ENCODE peak calls at places on chromosomes 11 and 22, in four cellular contexts. Z is cardiac muscle cell, N is uterus, G is breast epithelium. O is an unnamed sample.

GRCh38 chr11:69321877-69322350 is 28.0 kb downstream of the MYEOV start:
- DNase-seq in Z (no peak), N (no peak), G (no peak), O (peak; percentile 94)

GRCh38 chr22:48415535-48415934 is 1412.1 kb downstream of the BRD1 start:
- DNase-seq in Z (no peak), N (no peak), G (no peak), O (peak; percentile 22)

GRCh38 chr22:19892249-19892879 is 37.7 kb upstream of the GNB1L start:
- DNase-seq in Z (no peak), N (peak; percentile 57), G (no peak), O (no peak)

GRCh38 chr11:110728883-110729282 is 16.6 kb upstream of the ARHGAP20 start:
- DNase-seq in Z (no peak), N (no peak), G (no peak), O (no peak)

GRCh38 chr11:112363527-112363926 is 102.9 kb upstream of the PLET1 start:
- DNase-seq in Z (no peak), N (no peak), G (no peak), O (no peak)

GRCh38 chr11:31809857-31810778 is 1.0 kb downstream of the PAX6 start:
- DNase-seq in Z (peak; percentile 67), N (no peak), G (no peak), O (no peak)

GRCh38 chr22:41178425-41178975 is 26.6 kb upstream of the L3MBTL2 start:
- DNase-seq in Z (no peak), N (peak; percentile 32), G (no peak), O (peak; percentile 67)

GRCh38 chr22:29306175-29306829 is at the start of gene GAS2L1:
- DNase-seq in Z (peak; percentile 89), N (peak; percentile 80), G (peak; percentile 60), O (no peak)

GRCh38 chr11:44625759-44626523 is 60.5 kb downstream of the CD82 start:
- DNase-seq in Z (no peak), N (peak; percentile 15), G (no peak), O (peak; percentile 22)

GRCh38 chr11:65858354-65859133 is 564 bp upstream of the CFL1 start:
- DNase-seq in Z (no peak), N (no peak), G (no peak), O (no peak)

GRCh38 chr22:19503869-19504268 is 20.3 kb downstream of the CLDN5 start:
- DNase-seq in Z (no peak), N (no peak), G (no peak), O (no peak)

GRCh38 chr11:11786771-11787170 is 55.0 kb upstream of the USP47 start:
- DNase-seq in Z (peak; percentile 15), N (no peak), G (no peak), O (no peak)

GRCh38 chr11:96878299-96879051 is 488.7 kb downstream of the JRKL start:
- DNase-seq in Z (no peak), N (no peak), G (no peak), O (no peak)

GRCh38 chr22:42788021-42788420 is 67.4 kb upstream of the A4GALT start:
- DNase-seq in Z (no peak), N (no peak), G (no peak), O (no peak)

GRCh38 chr22:37999640-38000272 is 15.4 kb upstream of the SOX10 start:
- DNase-seq in Z (no peak), N (no peak), G (peak; percentile 92), O (no peak)

GRCh38 chr11:35343033-35343598 is 76.2 kb downstream of the SLC1A2 start:
- DNase-seq in Z (no peak), N (no peak), G (no peak), O (no peak)

GRCh38 chr11:75743711-75744563 is 24.6 kb upstream of the DGAT2 start:
- DNase-seq in Z (no peak), N (no peak), G (no peak), O (peak; percentile 47)

GRCh38 chr11:100576044-100577021 is 110.8 kb upstream of the ARHGAP42 start:
- DNase-seq in Z (peak; percentile 68), N (peak; percentile 30), G (no peak), O (no peak)

GRCh38 chr11:110431212-110432073 is 1.7 kb downstream of the FDX1 start:
- DNase-seq in Z (no peak), N (no peak), G (no peak), O (no peak)

GRCh38 chr11:114782650-114783310 is 104.5 kb downstream of the NXPE2 start:
- DNase-seq in Z (no peak), N (no peak), G (no peak), O (no peak)

GRCh38 chr11:26950260-26950719 is 43.6 kb upstream of the FIBIN start:
- DNase-seq in Z (no peak), N (no peak), G (no peak), O (no peak)

GRCh38 chr11:82797595-82797971 is 63.9 kb upstream of the FAM181B start:
- DNase-seq in Z (no peak), N (no peak), G (no peak), O (no peak)

GRCh38 chr11:94861306-94861845 is 93.2 kb downstream of the AMOTL1 start:
- DNase-seq in Z (no peak), N (no peak), G (no peak), O (no peak)

GRCh38 chr22:41848468-41848867 is 15.6 kb downstream of the SREBF2 start:
- DNase-seq in Z (no peak), N (no peak), G (no peak), O (no peak)

GRCh38 chr11:17610402-17610894 is 63.4 kb downstream of the OTOG start:
- DNase-seq in Z (no peak), N (no peak), G (no peak), O (no peak)

GRCh38 chr11:17985517-17985916 is 27.3 kb downstream of the SERGEF start:
- DNase-seq in Z (peak; percentile 11), N (peak; percentile 12), G (no peak), O (peak; percentile 70)

GRCh38 chr11:128528294-128528693 is 59.1 kb downstream of the ETS1 start:
- DNase-seq in Z (no peak), N (no peak), G (no peak), O (no peak)

GRCh38 chr22:27060188-27060587 is 402.8 kb downstream of the MIAT start:
- DNase-seq in Z (no peak), N (no peak), G (no peak), O (no peak)

GRCh38 chr22:44180706-44181032 is at the start of gene PARVG:
- DNase-seq in Z (peak; percentile 32), N (no peak), G (no peak), O (no peak)

GRCh38 chr11:17519486-17519885 is 24.7 kb downstream of the USH1C start:
- DNase-seq in Z (no peak), N (no peak), G (no peak), O (no peak)

GRCh38 chr11:59611570-59612565 is 3.7 kb downstream of the OSBP start:
- DNase-seq in Z (peak; percentile 56), N (no peak), G (no peak), O (no peak)

GRCh38 chr11:5336331-5336730 is 7.0 kb downstream of the OR51B5 start:
- DNase-seq in Z (no peak), N (no peak), G (no peak), O (no peak)

GRCh38 chr22:45218974-45219373 is 21.7 kb downstream of the KIAA0930 start:
- DNase-seq in Z (no peak), N (no peak), G (no peak), O (no peak)

GRCh38 chr11:30016588-30017363 is at the start of gene KCNA4:
- DNase-seq in Z (peak; percentile 76), N (no peak), G (no peak), O (no peak)

GRCh38 chr11:64095949-64096348 is 60.2 kb downstream of the FLRT1 start:
- DNase-seq in Z (peak; percentile 51), N (no peak), G (no peak), O (no peak)

GRCh38 chr22:49630448-49630946 is 197.2 kb downstream of the BRD1 start:
- DNase-seq in Z (no peak), N (no peak), G (no peak), O (no peak)

GRCh38 chr11:7949934-7950333 is 8.4 kb upstream of the OR10A3 start:
- DNase-seq in Z (no peak), N (no peak), G (no peak), O (no peak)

GRCh38 chr22:23984430-23984829 is 4.5 kb downstream of the GSTT2 start:
- DNase-seq in Z (peak; percentile 70), N (no peak), G (no peak), O (no peak)

DNA sequence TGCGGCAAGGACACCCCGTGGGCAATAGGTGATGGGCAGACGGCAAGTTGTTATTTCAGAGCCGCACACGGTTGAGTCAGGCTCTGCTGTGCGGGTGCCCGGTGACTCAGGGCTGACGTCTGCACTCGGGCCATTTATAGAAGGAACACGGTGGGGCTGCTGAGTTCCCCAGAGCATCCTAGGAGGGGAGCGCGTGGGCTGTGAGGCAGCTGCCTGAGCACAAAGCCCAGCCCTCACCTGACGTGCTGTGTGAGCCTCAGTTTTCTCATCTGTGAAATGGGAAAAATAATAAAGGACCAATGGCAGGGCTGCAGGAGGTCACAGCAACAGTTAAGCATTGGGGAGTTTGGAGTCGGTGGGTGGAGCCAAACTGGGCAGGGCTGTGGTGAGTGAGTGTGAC is 11.3 kb upstream of the RHOD start:
- DNase-seq in Z (no peak), N (no peak), G (no peak), O (peak; percentile 82)
- TF ChIP-seq CTCF in Z (no peak), N (no peak), G (no peak), O (no peak)

DNA sequence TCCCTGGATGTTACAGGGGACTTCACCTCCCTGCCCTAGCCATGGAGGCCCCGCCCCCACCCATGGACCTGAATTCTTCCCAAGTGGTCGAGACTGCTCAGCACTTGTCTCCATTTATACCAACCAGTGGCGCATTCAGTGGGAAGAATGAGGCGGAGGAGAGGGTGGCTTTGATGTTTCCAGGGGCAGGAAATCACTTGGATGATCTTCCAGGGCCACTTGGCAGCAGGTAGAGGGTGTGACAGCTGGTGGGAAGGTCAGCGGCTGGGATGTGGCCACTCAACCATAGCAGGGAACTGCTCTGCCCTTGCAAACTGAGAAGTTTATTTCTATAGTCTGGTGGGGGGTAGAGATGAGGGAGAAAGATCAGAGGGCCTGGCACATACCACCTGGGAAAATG is 155.2 kb upstream of the BLID start:
- DNase-seq in Z (no peak), N (no peak), G (no peak), O (no peak)
- TF ChIP-seq CTCF in Z (no peak), N (no peak), G (no peak), O (no peak)

DNA sequence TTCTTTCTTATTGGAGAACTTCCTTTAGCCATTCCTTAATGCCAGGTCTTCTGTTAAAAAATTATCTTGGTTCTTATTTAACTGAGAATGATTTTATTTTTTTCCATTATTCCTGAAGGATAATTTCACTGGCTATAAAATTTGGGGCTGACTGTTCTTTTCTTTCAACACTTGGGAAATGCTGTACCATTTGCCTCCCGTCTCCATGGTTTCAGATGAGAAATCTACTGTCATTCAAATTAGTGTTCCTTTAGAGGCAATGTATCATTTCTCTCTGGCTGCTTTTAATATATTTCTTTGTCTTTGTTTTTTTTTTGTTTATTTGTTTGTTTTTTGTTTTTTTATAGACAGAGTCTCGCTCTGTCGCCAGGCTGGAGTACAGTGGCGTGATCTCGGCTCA is 51.8 kb upstream of the SMTN start:
- DNase-seq in Z (no peak), N (no peak), G (no peak), O (no peak)
- TF ChIP-seq CTCF in Z (no peak), N (no peak), G (no peak), O (no peak)

GRCh38 chr11:119723243-119723951 is 5.6 kb downstream of the NECTIN1 start:
- DNase-seq in Z (no peak), N (no peak), G (no peak), O (no peak)

GRCh38 chr11:119722281-119722794 is 6.7 kb downstream of the NECTIN1 start:
- DNase-seq in Z (no peak), N (no peak), G (no peak), O (no peak)

GRCh38 chr11:119723952-119724325 is 5.1 kb downstream of the NECTIN1 start:
- DNase-seq in Z (no peak), N (no peak), G (no peak), O (no peak)

GRCh38 chr11:119720311-119720710 is 8.7 kb downstream of the NECTIN1 start:
- DNase-seq in Z (no peak), N (no peak), G (peak; percentile 50), O (no peak)

GRCh38 chr11:119721129-119722120 is 7.6 kb downstream of the NECTIN1 start:
- DNase-seq in Z (peak; percentile 44), N (no peak), G (peak; percentile 54), O (no peak)
- TF ChIP-seq CTCF in Z (peak; percentile 58), N (no peak), G (no peak), O (peak; percentile 5)